ENCODE peak calls at places on chromosomes 2 and 18, in six cellular contexts. One of them, this sample, is unnamed.

GRCh38 chr18:28511421-28511821 is 334.5 kb upstream of the CDH2 start:
- DNase-seq in kidney: no peak
- DNase-seq in IMR-90: peak
- DNase-seq in right cardiac atrium: no peak
- DNase-seq in aorta: no peak
- DNase-seq in cardiac muscle cell: no peak
- DNase-seq in this sample: no peak

GRCh38 chr2:157468931-157469708 is 25.2 kb upstream of the CYTIP start:
- DNase-seq in IMR-90: peak
- DNase-seq in right cardiac atrium: no peak
- DNase-seq in kidney: no peak
- DNase-seq in aorta: no peak
- DNase-seq in cardiac muscle cell: no peak
- DNase-seq in this sample: no peak

GRCh38 chr2:197258580-197258979 is 52.0 kb downstream of the ANKRD44 start:
- DNase-seq in right cardiac atrium: no peak
- DNase-seq in kidney: no peak
- DNase-seq in aorta: no peak
- DNase-seq in IMR-90: peak
- DNase-seq in cardiac muscle cell: no peak
- DNase-seq in this sample: no peak

GRCh38 chr2:161580021-161580420 is 44.2 kb upstream of the SLC4A10 start:
- DNase-seq in IMR-90: no peak
- DNase-seq in cardiac muscle cell: no peak
- DNase-seq in right cardiac atrium: no peak
- DNase-seq in aorta: no peak
- DNase-seq in kidney: no peak
- DNase-seq in this sample: no peak

GRCh38 chr18:78786776-78787175 is 192.8 kb upstream of the SALL3 start:
- DNase-seq in kidney: no peak
- DNase-seq in cardiac muscle cell: no peak
- DNase-seq in IMR-90: no peak
- DNase-seq in aorta: peak
- DNase-seq in right cardiac atrium: no peak
- DNase-seq in this sample: no peak

GRCh38 chr2:46297546-46298271 is 502 bp downstream of the EPAS1 start:
- DNase-seq in cardiac muscle cell: peak
- DNase-seq in IMR-90: no peak
- DNase-seq in aorta: peak
- DNase-seq in kidney: peak
- DNase-seq in right cardiac atrium: peak
- DNase-seq in this sample: peak

GRCh38 chr18:67705748-67706147 is 189.2 kb upstream of the DSEL start:
- DNase-seq in right cardiac atrium: no peak
- DNase-seq in kidney: no peak
- DNase-seq in cardiac muscle cell: peak
- DNase-seq in aorta: no peak
- DNase-seq in IMR-90: no peak
- DNase-seq in this sample: no peak

GRCh38 chr2:45882707-45883106 is 231.2 kb downstream of the PRKCE start:
- DNase-seq in IMR-90: no peak
- DNase-seq in cardiac muscle cell: peak
- DNase-seq in right cardiac atrium: peak
- DNase-seq in kidney: no peak
- DNase-seq in aorta: no peak
- DNase-seq in this sample: peak

GRCh38 chr18:61334491-61334850 is 1.2 kb downstream of the CDH20 start:
- DNase-seq in IMR-90: no peak
- DNase-seq in kidney: no peak
- DNase-seq in right cardiac atrium: no peak
- DNase-seq in aorta: no peak
- DNase-seq in cardiac muscle cell: no peak
- DNase-seq in this sample: no peak

GRCh38 chr2:51013060-51013746 is 18.7 kb downstream of the NRXN1 start:
- DNase-seq in right cardiac atrium: peak
- DNase-seq in aorta: no peak
- DNase-seq in kidney: no peak
- DNase-seq in IMR-90: peak
- DNase-seq in cardiac muscle cell: peak
- DNase-seq in this sample: no peak

GRCh38 chr2:181037922-181038321 is 57.5 kb downstream of the UBE2E3 start:
- DNase-seq in aorta: no peak
- DNase-seq in right cardiac atrium: no peak
- DNase-seq in IMR-90: peak
- DNase-seq in cardiac muscle cell: no peak
- DNase-seq in kidney: no peak
- DNase-seq in this sample: no peak

GRCh38 chr18:37778417-37779165 is 213.0 kb upstream of the CELF4 start:
- DNase-seq in aorta: peak
- DNase-seq in kidney: peak
- DNase-seq in IMR-90: no peak
- DNase-seq in right cardiac atrium: peak
- DNase-seq in cardiac muscle cell: peak
- DNase-seq in this sample: peak

GRCh38 chr2:159195719-159196118 is 90.8 kb downstream of the WDSUB1 start:
- DNase-seq in right cardiac atrium: peak
- DNase-seq in kidney: no peak
- DNase-seq in IMR-90: no peak
- DNase-seq in aorta: no peak
- DNase-seq in cardiac muscle cell: no peak
- DNase-seq in this sample: no peak

GRCh38 chr2:173090291-173090877 is 14.7 kb downstream of the MAP3K20 start:
- DNase-seq in IMR-90: peak
- DNase-seq in kidney: no peak
- DNase-seq in right cardiac atrium: peak
- DNase-seq in cardiac muscle cell: peak
- DNase-seq in aorta: peak
- DNase-seq in this sample: no peak

GRCh38 chr2:173087214-173087581 is 11.6 kb downstream of the MAP3K20 start:
- DNase-seq in right cardiac atrium: no peak
- DNase-seq in cardiac muscle cell: no peak
- DNase-seq in aorta: no peak
- DNase-seq in kidney: no peak
- DNase-seq in IMR-90: peak
- DNase-seq in this sample: no peak

GRCh38 chr2:173090973-173091660 is 15.5 kb downstream of the MAP3K20 start:
- DNase-seq in IMR-90: no peak
- DNase-seq in aorta: no peak
- DNase-seq in right cardiac atrium: peak
- DNase-seq in kidney: peak
- DNase-seq in cardiac muscle cell: no peak
- DNase-seq in this sample: no peak

GRCh38 chr2:173087793-173088493 is 12.3 kb downstream of the MAP3K20 start:
- DNase-seq in cardiac muscle cell: no peak
- DNase-seq in kidney: no peak
- DNase-seq in aorta: no peak
- DNase-seq in IMR-90: no peak
- DNase-seq in right cardiac atrium: no peak
- DNase-seq in this sample: no peak

GRCh38 chr2:173086518-173087213 is 11.0 kb downstream of the MAP3K20 start:
- DNase-seq in right cardiac atrium: no peak
- DNase-seq in cardiac muscle cell: no peak
- DNase-seq in IMR-90: peak
- DNase-seq in kidney: no peak
- DNase-seq in aorta: no peak
- DNase-seq in this sample: no peak
- H3K27ac ChIP-seq in right cardiac atrium: peak
- H3K27ac ChIP-seq in cardiac muscle cell: peak
- H3K27ac ChIP-seq in IMR-90: peak
- H3K27ac ChIP-seq in kidney: no peak
- H3K27ac ChIP-seq in aorta: peak
- H3K27ac ChIP-seq in this sample: peak

GRCh38 chr18:56235061-56235772 is 403.2 kb downstream of the TXNL1 start:
- DNase-seq in right cardiac atrium: no peak
- DNase-seq in kidney: no peak
- DNase-seq in IMR-90: no peak
- DNase-seq in aorta: no peak
- DNase-seq in cardiac muscle cell: no peak
- DNase-seq in this sample: no peak
- H3K27ac ChIP-seq in right cardiac atrium: no peak
- H3K27ac ChIP-seq in kidney: no peak
- H3K27ac ChIP-seq in IMR-90: no peak
- H3K27ac ChIP-seq in aorta: no peak
- H3K27ac ChIP-seq in cardiac muscle cell: no peak
- H3K27ac ChIP-seq in this sample: no peak

GRCh38 chr2:186422226-186422625 is 63.8 kb upstream of the ZC3H15 start:
- DNase-seq in IMR-90: peak
- DNase-seq in cardiac muscle cell: no peak
- DNase-seq in kidney: no peak
- DNase-seq in right cardiac atrium: peak
- DNase-seq in aorta: peak
- DNase-seq in this sample: peak
- H3K27ac ChIP-seq in IMR-90: no peak
- H3K27ac ChIP-seq in cardiac muscle cell: no peak
- H3K27ac ChIP-seq in kidney: no peak
- H3K27ac ChIP-seq in right cardiac atrium: no peak
- H3K27ac ChIP-seq in aorta: no peak
- H3K27ac ChIP-seq in this sample: no peak

DNA sequence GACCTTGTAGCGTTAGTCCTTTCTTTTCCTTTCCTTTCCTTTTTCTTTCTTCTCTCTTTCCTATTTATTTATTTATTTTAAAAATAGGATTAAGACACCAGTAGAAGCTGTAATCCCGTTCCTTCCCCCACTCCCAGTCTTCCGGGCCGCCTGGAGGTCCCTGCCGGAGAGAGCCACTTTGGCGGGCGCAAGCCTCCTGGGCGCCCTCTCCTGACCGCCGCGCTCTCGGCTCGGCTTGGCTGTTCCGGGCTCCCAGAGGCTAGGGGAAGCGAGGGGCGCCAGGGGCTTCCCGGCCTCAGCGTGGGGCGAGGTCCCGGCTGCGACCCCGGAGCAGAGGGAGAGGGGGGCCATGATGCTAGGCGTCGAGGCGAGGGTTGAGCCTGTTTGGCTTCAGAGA is 10.9 kb downstream of the MEIS1 start:
- DNase-seq in cardiac muscle cell: peak
- DNase-seq in IMR-90: no peak
- DNase-seq in aorta: peak
- DNase-seq in right cardiac atrium: peak
- DNase-seq in kidney: no peak
- DNase-seq in this sample: no peak
- H3K27ac ChIP-seq in cardiac muscle cell: peak
- H3K27ac ChIP-seq in IMR-90: peak
- H3K27ac ChIP-seq in aorta: peak
- H3K27ac ChIP-seq in right cardiac atrium: peak
- H3K27ac ChIP-seq in kidney: peak
- H3K27ac ChIP-seq in this sample: peak

DNA sequence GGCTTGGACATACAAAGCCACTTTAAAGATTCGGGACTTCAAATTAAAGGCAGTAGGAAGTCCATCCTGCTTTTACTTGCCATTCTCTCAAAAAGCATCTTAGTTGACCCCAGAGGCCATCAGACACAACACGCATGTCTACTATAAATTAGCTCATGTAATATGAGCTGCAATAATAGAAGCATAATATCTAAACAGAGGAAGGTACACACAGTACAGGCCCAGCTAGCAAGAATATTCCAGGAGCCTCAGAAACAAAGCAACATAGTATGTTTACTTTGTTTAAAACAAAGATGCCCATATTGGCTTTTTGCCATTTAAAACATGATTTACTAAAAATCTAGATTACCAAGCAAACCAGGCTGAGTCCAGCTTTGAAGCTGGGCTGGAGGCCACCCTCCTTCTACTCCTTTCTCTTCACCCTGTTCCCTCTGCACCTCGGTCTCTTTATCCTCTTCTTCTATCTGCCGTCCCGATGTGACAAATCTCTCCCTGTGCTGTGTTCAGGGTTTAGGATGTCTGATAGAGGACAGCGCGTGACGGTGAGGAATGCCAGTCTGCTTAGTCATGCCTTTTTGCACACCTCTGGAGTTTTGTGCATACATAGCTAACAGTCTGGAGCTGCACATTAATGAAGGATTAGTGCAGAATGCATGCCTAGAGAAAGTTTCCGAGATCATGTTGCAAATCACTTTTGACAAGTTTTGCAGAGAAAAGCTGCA is 28.2 kb downstream of the DTNA start:
- DNase-seq in aorta: no peak
- DNase-seq in cardiac muscle cell: peak
- DNase-seq in right cardiac atrium: peak
- DNase-seq in kidney: no peak
- DNase-seq in IMR-90: no peak
- DNase-seq in this sample: no peak
- H3K27ac ChIP-seq in aorta: no peak
- H3K27ac ChIP-seq in cardiac muscle cell: no peak
- H3K27ac ChIP-seq in right cardiac atrium: peak
- H3K27ac ChIP-seq in kidney: no peak
- H3K27ac ChIP-seq in IMR-90: no peak
- H3K27ac ChIP-seq in this sample: no peak

GRCh38 chr18:986552-986951 is 81.9 kb downstream of the ADCYAP1 start:
- DNase-seq in right cardiac atrium: no peak
- DNase-seq in kidney: no peak
- DNase-seq in cardiac muscle cell: no peak
- DNase-seq in IMR-90: no peak
- DNase-seq in aorta: no peak
- DNase-seq in this sample: no peak
- H3K27ac ChIP-seq in right cardiac atrium: no peak
- H3K27ac ChIP-seq in kidney: no peak
- H3K27ac ChIP-seq in cardiac muscle cell: no peak
- H3K27ac ChIP-seq in IMR-90: no peak
- H3K27ac ChIP-seq in aorta: no peak
- H3K27ac ChIP-seq in this sample: no peak

GRCh38 chr2:234130734-234131133 is 80.2 kb downstream of the SPP2 start:
- DNase-seq in kidney: no peak
- DNase-seq in cardiac muscle cell: no peak
- DNase-seq in IMR-90: no peak
- DNase-seq in aorta: no peak
- DNase-seq in right cardiac atrium: no peak
- DNase-seq in this sample: no peak
- H3K27ac ChIP-seq in kidney: no peak
- H3K27ac ChIP-seq in cardiac muscle cell: no peak
- H3K27ac ChIP-seq in IMR-90: no peak
- H3K27ac ChIP-seq in aorta: no peak
- H3K27ac ChIP-seq in right cardiac atrium: no peak
- H3K27ac ChIP-seq in this sample: no peak

DNA sequence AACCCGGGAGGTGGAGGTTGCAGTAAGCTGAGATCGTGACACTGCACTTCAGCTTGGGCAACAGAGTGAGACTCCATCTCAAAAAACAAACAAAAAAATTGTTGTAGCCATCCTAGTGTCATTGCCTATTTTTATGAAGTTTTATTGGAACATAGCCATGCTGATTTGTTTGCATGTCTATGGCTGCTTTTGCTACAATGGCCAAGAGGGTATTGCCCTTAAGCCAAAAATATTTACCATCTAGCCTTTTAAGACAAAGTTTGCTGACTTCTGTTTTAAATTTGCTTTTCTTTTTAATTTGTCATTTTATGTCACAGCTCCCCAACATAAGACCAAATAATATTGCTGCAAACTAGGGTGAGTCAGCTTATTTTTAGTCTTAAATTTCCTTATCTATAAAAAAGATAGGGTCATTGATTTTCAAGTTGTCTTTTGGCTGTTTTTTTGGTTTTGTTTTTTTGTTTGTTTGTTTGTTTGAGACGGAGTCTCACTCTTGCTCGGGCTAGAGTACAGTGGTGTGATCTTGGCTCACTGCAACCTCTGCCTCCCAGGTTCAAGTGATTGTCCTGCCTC is 70.0 kb upstream of the CABLES1 start:
- DNase-seq in kidney: no peak
- DNase-seq in cardiac muscle cell: no peak
- DNase-seq in aorta: no peak
- DNase-seq in IMR-90: no peak
- DNase-seq in right cardiac atrium: no peak
- DNase-seq in this sample: no peak
- H3K27ac ChIP-seq in kidney: no peak
- H3K27ac ChIP-seq in cardiac muscle cell: no peak
- H3K27ac ChIP-seq in aorta: no peak
- H3K27ac ChIP-seq in IMR-90: no peak
- H3K27ac ChIP-seq in right cardiac atrium: no peak
- H3K27ac ChIP-seq in this sample: no peak